ENCODE peak calls at places on chromosomes 16 and 17, in four cellular contexts. A is cardiac fibroblast, G is colonic mucosa, X is foreskin fibroblast. E is an unnamed sample.

GRCh38 chr17:43834106-43834505 is 1.2 kb upstream of the MPP3 start:
- DNase-seq in A (peak), G (no peak), X (peak), E (peak)

GRCh38 chr17:31739300-31739699 is 119.7 kb downstream of the COPRS start:
- DNase-seq in A (peak), G (no peak), X (peak), E (peak)

GRCh38 chr16:11315499-11315898 is 29.8 kb upstream of the RMI2 start:
- DNase-seq in A (peak), G (no peak), X (no peak), E (no peak)

GRCh38 chr17:2398655-2399571 is 1.9 kb downstream of the MNT start:
- DNase-seq in A (peak), G (peak), X (peak), E (peak)

GRCh38 chr17:70136131-70136530 is 33.2 kb upstream of the KCNJ2 start:
- DNase-seq in A (no peak), G (peak), X (no peak), E (no peak)

GRCh38 chr16:69799601-69800000 is 37.5 kb downstream of the WWP2 start:
- DNase-seq in A (no peak), G (no peak), X (peak), E (peak)

GRCh38 chr16:49015189-49015540 is 266.5 kb downstream of the CBLN1 start:
- DNase-seq in A (no peak), G (no peak), X (no peak), E (no peak)

GRCh38 chr17:28760987-28761562 is 17.3 kb downstream of the TRAF4 start:
- DNase-seq in A (peak), G (peak), X (peak), E (peak)

GRCh38 chr17:81135503-81136283 is 29.6 kb upstream of the PVALEF start:
- DNase-seq in A (no peak), G (no peak), X (no peak), E (no peak)

GRCh38 chr17:73028311-73028755 is 64.2 kb downstream of the SLC39A11 start:
- DNase-seq in A (peak), G (no peak), X (peak), E (peak)

GRCh38 chr17:76039121-76039520 is 12.0 kb upstream of the EVPL start:
- DNase-seq in A (no peak), G (no peak), X (no peak), E (peak)

GRCh38 chr17:45428050-45428953 is 4.4 kb downstream of the ARHGAP27 start:
- DNase-seq in A (peak), G (peak), X (peak), E (peak)

GRCh38 chr16:67803894-67804293 is 2.5 kb downstream of the RANBP10 start:
- DNase-seq in A (no peak), G (no peak), X (no peak), E (no peak)

GRCh38 chr17:7262192-7263070 is at the start of gene CLDN7:
- DNase-seq in A (no peak), G (peak), X (no peak), E (no peak)

GRCh38 chr17:3738562-3739295 is 15.0 kb downstream of the HASPIN start:
- DNase-seq in A (no peak), G (peak), X (peak), E (no peak)

GRCh38 chr17:81683208-81683583 is 401 bp downstream of the ARL16 start:
- DNase-seq in A (no peak), G (no peak), X (no peak), E (peak)

GRCh38 chr17:57032343-57032742 is 52.7 kb upstream of the AKAP1 start:
- DNase-seq in A (no peak), G (peak), X (no peak), E (no peak)

GRCh38 chr16:85391769-85392583 is 221.1 kb upstream of the GSE1 start:
- DNase-seq in A (no peak), G (peak), X (no peak), E (no peak)

GRCh38 chr17:42413464-42414040 is 9.5 kb downstream of the CAVIN1 start:
- DNase-seq in A (peak), G (no peak), X (peak), E (no peak)

DNA sequence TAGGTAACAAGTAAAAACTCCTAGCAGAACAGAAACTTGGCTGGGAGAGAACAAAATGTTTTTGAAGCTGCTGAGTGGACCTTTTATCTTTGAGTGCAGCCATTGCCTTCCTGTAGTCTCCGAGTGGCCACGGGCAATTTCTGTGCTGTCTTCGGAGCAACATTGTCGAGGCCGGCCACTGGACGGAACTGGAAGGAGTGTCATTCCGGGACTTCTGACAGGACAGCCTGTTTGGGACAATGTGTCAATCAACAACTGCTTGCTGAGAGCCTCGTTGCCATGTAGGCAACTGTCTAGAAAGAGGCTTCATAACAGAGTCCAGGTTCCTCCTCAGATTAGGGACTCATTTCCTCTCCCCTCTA is 96.2 kb upstream of the CDYL2 start:
- DNase-seq in A (no peak), G (no peak), X (no peak), E (no peak)
- H3K4me3 ChIP-seq in A (peak), G (no peak), X (no peak), E (peak)

DNA sequence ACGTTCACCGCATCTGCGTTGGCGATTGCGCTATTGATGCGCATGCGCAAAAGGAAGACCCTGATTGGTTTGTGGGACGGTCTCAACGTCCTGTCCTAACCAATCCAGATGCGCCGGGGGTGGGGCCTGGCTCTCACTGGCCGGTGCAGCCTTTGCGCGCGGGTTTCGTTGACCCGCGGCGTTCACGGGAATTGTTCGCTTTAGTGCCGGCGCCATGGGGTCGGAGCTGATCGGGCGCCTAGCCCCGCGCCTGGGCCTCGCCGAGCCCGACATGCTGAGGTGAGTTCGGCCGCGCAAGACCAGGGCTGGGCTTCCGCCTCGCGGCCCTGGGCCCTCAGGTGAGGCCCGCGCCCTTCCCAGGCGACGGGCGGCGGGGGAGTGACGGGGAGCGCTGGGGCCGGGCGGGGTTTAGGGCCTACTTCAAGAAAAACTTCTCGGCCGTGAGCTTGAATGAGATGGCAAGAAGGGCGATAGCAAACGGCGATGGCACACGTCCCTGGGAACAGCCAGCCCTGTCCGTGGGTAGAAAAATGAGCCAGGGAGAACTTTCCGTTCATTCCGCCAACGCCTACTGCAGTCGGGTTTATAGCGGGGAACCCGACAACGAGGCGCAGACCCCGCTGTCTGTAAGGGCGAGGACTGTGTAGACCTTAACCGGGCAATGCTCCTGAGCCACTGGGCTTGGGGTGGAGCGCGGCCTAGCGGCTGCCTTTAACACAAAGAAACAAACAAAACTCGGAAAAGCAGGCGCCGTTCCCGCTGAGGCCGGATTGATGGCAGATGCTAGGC is at the start of gene ORC6:
- DNase-seq in A (peak), G (peak), X (peak), E (peak)
- TF ChIP-seq CTCF in A (peak), G (peak), X (peak), E (peak)

GRCh38 chr16:27197004-27197403 is 6.3 kb upstream of the KDM8 start:
- DNase-seq in A (no peak), G (no peak), X (no peak), E (no peak)

GRCh38 chr16:27198451-27199234 is 4.7 kb upstream of the KDM8 start:
- DNase-seq in A (no peak), G (no peak), X (no peak), E (no peak)

GRCh38 chr16:27195941-27196595 is 7.3 kb upstream of the KDM8 start:
- DNase-seq in A (no peak), G (no peak), X (no peak), E (no peak)

GRCh38 chr16:27199747-27200146 is 3.6 kb upstream of the KDM8 start:
- DNase-seq in A (no peak), G (no peak), X (no peak), E (no peak)

GRCh38 chr16:27199235-27199586 is 4.1 kb upstream of the KDM8 start:
- DNase-seq in A (no peak), G (no peak), X (no peak), E (no peak)
- H3K4me3 ChIP-seq in A (no peak), G (no peak), X (no peak), E (no peak)

GRCh38 chr16:5207001-5207523 is 109.5 kb upstream of the EEF2KMT start:
- DNase-seq in A (no peak), G (no peak), X (no peak), E (no peak)
- TF ChIP-seq CTCF in A (no peak), G (no peak), X (no peak), E (no peak)